ENCODE peak calls at places on chromosomes 6 and 20, in seven cellular contexts. R is HFF-Myc; P is CD8-positive, alpha-beta memory T cell; O is IMR-90; G is fibroblast of mammary gland; E is SK-N-MC; X is heart right ventricle. J is an unnamed sample.

GRCh38 chr6:35737413-35738211 is 780 bp downstream of the ARMC12 start:
- DNase-seq in E (peak), R (peak), P (peak), G (peak), O (peak), X (no peak), J (no peak)

GRCh38 chr6:11198663-11199603 is 33.5 kb downstream of the NEDD9 start:
- DNase-seq in O (no peak), P (peak), X (no peak), E (no peak), R (no peak), G (no peak), J (no peak)

GRCh38 chr6:68968301-68968649 is 333.2 kb downstream of the ADGRB3 start:
- DNase-seq in R (no peak), E (no peak), G (no peak), P (no peak), O (no peak), X (no peak), J (no peak)

GRCh38 chr6:167733740-167734661 is 92.7 kb upstream of the AFDN start:
- DNase-seq in E (no peak), O (no peak), G (peak), R (no peak), P (no peak), X (no peak), J (no peak)

GRCh38 chr20:48682529-48683385 is 145.0 kb downstream of the PREX1 start:
- DNase-seq in E (peak), P (no peak), X (peak), R (peak), G (peak), O (peak), J (peak)

GRCh38 chr6:166664135-166664534 is 37.1 kb upstream of the RPS6KA2 start:
- DNase-seq in E (no peak), P (no peak), X (no peak), G (no peak), O (peak), R (no peak), J (no peak)

GRCh38 chr6:41157323-41157722 is 3.2 kb upstream of the TREML1 start:
- DNase-seq in G (no peak), R (no peak), E (no peak), X (no peak), O (no peak), P (no peak), J (no peak)

GRCh38 chr6:38079537-38079936 is 260.0 kb downstream of the ZFAND3 start:
- DNase-seq in X (no peak), R (no peak), G (no peak), E (no peak), O (peak), P (no peak), J (no peak)

GRCh38 chr6:155259202-155259601 is 4.6 kb upstream of the CLDN20 start:
- DNase-seq in E (no peak), O (no peak), P (no peak), G (no peak), R (no peak), X (no peak), J (no peak)

GRCh38 chr6:137413482-137413881 is 80.7 kb downstream of the OLIG3 start:
- DNase-seq in X (no peak), P (no peak), E (no peak), G (no peak), R (no peak), O (no peak), J (no peak)

GRCh38 chr6:73308712-73309533 is 45.2 kb downstream of the DPPA5 start:
- DNase-seq in P (no peak), E (no peak), O (no peak), X (no peak), R (no peak), G (peak), J (peak)

GRCh38 chr6:21075986-21076385 is 517.6 kb upstream of the SOX4 start:
- DNase-seq in G (no peak), R (no peak), E (no peak), P (no peak), X (no peak), O (no peak), J (no peak)

GRCh38 chr6:160005861-160006540 is 37.1 kb downstream of the IGF2R start:
- DNase-seq in O (peak), G (peak), X (peak), R (no peak), P (no peak), E (no peak), J (no peak)

GRCh38 chr6:156464100-156464878 is 312.9 kb upstream of the ARID1B start:
- DNase-seq in E (no peak), O (no peak), P (no peak), G (no peak), R (no peak), X (no peak), J (no peak)

GRCh38 chr6:30770164-30770563 is 25.8 kb upstream of the IER3 start:
- DNase-seq in P (no peak), O (peak), X (no peak), R (no peak), G (peak), E (no peak), J (no peak)

GRCh38 chr6:30770592-30770991 is 26.2 kb upstream of the IER3 start:
- DNase-seq in E (no peak), X (no peak), P (no peak), R (no peak), O (no peak), G (no peak), J (no peak)

GRCh38 chr6:30768634-30769087 is 24.3 kb upstream of the IER3 start:
- DNase-seq in G (no peak), E (no peak), P (no peak), O (no peak), X (no peak), R (no peak), J (no peak)

GRCh38 chr6:30769853-30770160 is 25.5 kb upstream of the IER3 start:
- DNase-seq in O (no peak), G (no peak), E (no peak), X (no peak), R (no peak), P (no peak), J (no peak)

GRCh38 chr6:30769088-30769852 is 24.9 kb upstream of the IER3 start:
- DNase-seq in R (peak), G (peak), P (peak), X (no peak), E (no peak), O (peak), J (peak)
- H3K4me3 ChIP-seq in R (peak), G (peak), P (peak), X (no peak), E (no peak), O (peak), J (peak)

GRCh38 chr20:3919352-3919751 is 30.2 kb downstream of the PANK2 start:
- DNase-seq in X (no peak), R (no peak), P (no peak), G (peak), O (peak), E (no peak), J (no peak)
- H3K4me3 ChIP-seq in X (no peak), R (no peak), P (no peak), G (no peak), O (no peak), E (no peak), J (no peak)

DNA sequence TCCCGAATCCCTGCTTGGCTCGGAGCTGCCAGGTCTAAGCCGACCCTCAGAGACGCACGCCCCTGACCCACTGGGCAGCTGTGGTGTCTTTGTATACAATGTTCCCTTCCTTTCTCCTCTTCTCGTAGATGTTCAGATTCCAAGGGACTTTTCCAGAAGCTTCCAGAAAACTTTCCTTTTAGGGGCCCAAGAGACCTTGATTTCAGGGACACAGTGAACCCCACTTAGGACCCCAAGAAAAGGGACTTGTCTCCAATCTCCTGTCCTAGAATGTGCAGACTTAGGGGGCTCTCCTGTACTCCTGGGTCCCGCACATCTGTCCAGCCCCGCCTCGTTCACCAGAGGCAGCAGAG is 103.5 kb downstream of the EDN3 start:
- DNase-seq in P (no peak), E (no peak), X (no peak), G (no peak), R (no peak), O (no peak), J (no peak)
- H3K4me3 ChIP-seq in P (no peak), E (peak), X (no peak), G (no peak), R (no peak), O (no peak), J (no peak)

GRCh38 chr20:3980260-3981131 is 34.9 kb downstream of the RNF24 start:
- DNase-seq in E (no peak), O (peak), G (peak), P (peak), X (no peak), R (no peak), J (no peak)
- H3K4me3 ChIP-seq in E (peak), O (peak), G (peak), P (peak), X (no peak), R (peak), J (no peak)

J was measured in Caco-2.